ENCODE peak calls at places on chromosomes 7 and 10, in six cellular contexts. G is A549, R is K562, V is GM12878, B is HepG2, C is endothelial cell of umbilical vein. Q is an unnamed sample.

GRCh38 chr10:78738861-78739260 is 329.9 kb upstream of the ZMIZ1 start:
- DNase-seq in G (no peak), R (no peak), V (no peak), B (no peak), C (no peak), Q (no peak)

GRCh38 chr7:94432799-94433198 is 38.1 kb downstream of the COL1A2 start:
- DNase-seq in G (no peak), R (no peak), V (no peak), B (no peak), C (no peak), Q (no peak)

GRCh38 chr10:5291501-5292195 is 73.1 kb upstream of the UCN3 start:
- DNase-seq in G (peak; percentile 94), R (peak; percentile 58), V (no peak), B (peak; percentile 38), C (peak; percentile 79), Q (peak; percentile 96)

GRCh38 chr7:76020031-76020714 is 25.8 kb upstream of the TMEM120A start:
- DNase-seq in G (peak; percentile 77), R (peak; percentile 88), V (peak; percentile 34), B (peak; percentile 69), C (peak; percentile 71), Q (peak; percentile 80)

GRCh38 chr10:132557696-132558515 is 20.3 kb downstream of the INPP5A start:
- DNase-seq in G (no peak), R (no peak), V (no peak), B (no peak), C (no peak), Q (no peak)

GRCh38 chr10:29926649-29927048 is 132.7 kb downstream of the JCAD start:
- DNase-seq in G (no peak), R (peak; percentile 3), V (no peak), B (no peak), C (no peak), Q (no peak)

GRCh38 chr7:135077642-135078041 is 70.2 kb upstream of the TMEM140 start:
- DNase-seq in G (no peak), R (peak; percentile 14), V (no peak), B (no peak), C (no peak), Q (no peak)

GRCh38 chr7:17019106-17019505 is 137.3 kb upstream of the AGR3 start:
- DNase-seq in G (no peak), R (no peak), V (no peak), B (no peak), C (no peak), Q (no peak)

GRCh38 chr10:132868995-132869394 is 73.4 kb downstream of the CFAP46 start:
- DNase-seq in G (no peak), R (no peak), V (no peak), B (no peak), C (no peak), Q (no peak)

GRCh38 chr7:130342701-130343380 is 1.8 kb upstream of the CPA5 start:
- DNase-seq in G (no peak), R (no peak), V (no peak), B (no peak), C (no peak), Q (no peak)

GRCh38 chr7:55086413-55087201 is 67.8 kb downstream of the EGFR start:
- DNase-seq in G (no peak), R (no peak), V (peak; percentile 82), B (peak; percentile 72), C (peak; percentile 64), Q (peak; percentile 89)

GRCh38 chr10:44310762-44311562 is 73.9 kb downstream of the CXCL12 start:
- DNase-seq in G (peak; percentile 35), R (peak; percentile 89), V (no peak), B (no peak), C (peak; percentile 53), Q (peak; percentile 81)

GRCh38 chr10:98528166-98528784 is 81.5 kb upstream of the HPS1 start:
- DNase-seq in G (no peak), R (no peak), V (no peak), B (no peak), C (peak; percentile 63), Q (no peak)
- TF ChIP-seq MYC in G (no peak), R (no peak), V (no peak), B (no peak), C (no peak), Q (no peak)

DNA sequence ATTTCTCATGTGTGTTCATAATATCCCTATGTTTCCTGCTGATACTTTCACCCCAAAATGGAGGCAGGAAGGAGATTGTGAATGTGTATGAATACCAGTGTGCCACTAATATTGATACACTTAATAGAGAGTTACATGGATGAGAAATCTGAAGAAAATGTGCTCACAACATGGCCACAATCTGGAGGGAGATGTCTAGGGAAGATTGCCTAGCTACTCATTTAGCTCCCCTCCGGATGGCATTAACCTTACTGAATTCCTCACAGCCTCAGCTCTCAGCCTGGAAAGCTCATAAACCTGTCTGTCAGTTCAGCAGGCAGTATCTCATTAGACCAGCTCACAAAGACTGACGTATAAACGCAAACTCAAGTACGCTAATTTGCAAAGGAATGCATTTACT is 23.4 kb upstream of the DMTF1 start:
- DNase-seq in G (no peak), R (peak; percentile 74), V (no peak), B (no peak), C (peak; percentile 73), Q (no peak)
- TF ChIP-seq MYC in G (no peak), R (no peak), V (no peak), B (no peak), C (no peak), Q (no peak)

GRCh38 chr7:142463401-142463850 is 205.6 kb upstream of the PRSS58 start:
- DNase-seq in G (no peak), R (no peak), V (no peak), B (no peak), C (no peak), Q (no peak)

GRCh38 chr7:142457146-142457703 is 199.4 kb upstream of the PRSS58 start:
- DNase-seq in G (no peak), R (no peak), V (no peak), B (no peak), C (no peak), Q (no peak)

GRCh38 chr7:142460402-142461117 is 202.7 kb upstream of the PRSS58 start:
- DNase-seq in G (no peak), R (no peak), V (no peak), B (no peak), C (no peak), Q (no peak)

GRCh38 chr7:142461437-142461836 is 203.6 kb upstream of the PRSS58 start:
- DNase-seq in G (no peak), R (no peak), V (no peak), B (no peak), C (no peak), Q (no peak)

DNA sequence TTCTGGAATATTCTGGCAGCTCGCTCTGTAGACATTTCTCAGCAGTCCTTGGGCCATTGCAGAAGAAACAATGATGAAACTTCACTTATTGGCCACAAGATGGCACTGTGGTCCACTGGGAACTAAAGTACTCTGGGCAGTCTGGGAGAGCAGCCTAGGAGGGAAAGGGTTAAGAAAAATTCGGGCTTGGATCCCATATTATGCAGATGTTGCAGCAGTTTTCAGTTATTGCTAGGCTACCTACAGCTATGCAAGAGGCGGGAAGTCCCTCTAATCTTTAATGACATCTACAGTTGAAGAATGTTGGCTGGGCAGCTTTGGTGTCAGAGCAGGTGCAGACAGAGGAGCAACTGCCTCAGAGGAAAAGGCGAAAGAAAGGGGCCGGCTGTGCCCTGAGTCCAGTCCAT is 201.7 kb upstream of the PRSS58 start:
- DNase-seq in G (peak; percentile 30), R (peak; percentile 69), V (no peak), B (peak; percentile 25), C (peak; percentile 54), Q (peak; percentile 86)
- TF ChIP-seq MYC in G (no peak), R (no peak), V (no peak), B (no peak), C (no peak), Q (no peak)

DNA sequence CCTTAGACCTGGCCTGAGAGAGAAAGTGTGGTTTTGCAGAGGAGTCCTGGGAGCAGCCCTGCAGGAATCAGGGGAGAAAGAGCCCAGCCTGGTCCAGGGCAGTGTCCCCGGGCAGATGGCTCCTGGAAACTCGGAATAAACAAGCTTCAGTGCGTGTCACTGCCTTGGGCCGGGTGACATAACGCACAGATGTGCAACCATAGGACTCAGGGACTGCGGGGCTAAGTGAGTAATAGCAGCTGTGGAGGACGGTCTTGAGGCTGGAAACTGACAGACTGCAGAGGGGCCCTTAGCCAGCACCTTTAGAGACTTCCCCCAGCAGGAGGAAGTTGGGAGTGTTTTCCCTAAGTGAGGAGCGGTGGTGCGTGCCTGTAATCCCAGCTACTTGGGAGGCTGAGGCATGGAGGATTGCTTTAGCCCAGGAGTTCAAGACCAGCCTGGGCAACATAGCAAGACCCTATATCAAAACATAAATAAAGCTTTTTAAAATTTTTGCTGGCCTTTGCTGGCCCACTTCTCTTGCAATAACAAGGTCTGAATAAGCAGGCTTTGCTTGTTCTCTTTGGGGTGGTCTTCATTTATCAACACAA is 5.3 kb upstream of the CLIP2 start:
- DNase-seq in G (no peak), R (no peak), V (no peak), B (no peak), C (no peak), Q (peak; percentile 55)
- TF ChIP-seq MYC in G (no peak), R (no peak), V (no peak), B (no peak), C (no peak), Q (no peak)

GRCh38 chr7:12064716-12065115 is 146.4 kb upstream of the TMEM106B start:
- DNase-seq in G (no peak), R (no peak), V (no peak), B (no peak), C (peak; percentile 1), Q (no peak)

GRCh38 chr7:12069757-12070156 is 141.3 kb upstream of the TMEM106B start:
- DNase-seq in G (no peak), R (no peak), V (no peak), B (no peak), C (no peak), Q (peak; percentile 7)

GRCh38 chr7:12066561-12066960 is 144.5 kb upstream of the TMEM106B start:
- DNase-seq in G (no peak), R (no peak), V (no peak), B (peak; percentile 4), C (no peak), Q (no peak)

GRCh38 chr7:12067156-12067831 is 143.8 kb upstream of the TMEM106B start:
- DNase-seq in G (peak; percentile 28), R (peak; percentile 60), V (peak; percentile 5), B (peak; percentile 48), C (peak; percentile 60), Q (peak; percentile 73)

DNA sequence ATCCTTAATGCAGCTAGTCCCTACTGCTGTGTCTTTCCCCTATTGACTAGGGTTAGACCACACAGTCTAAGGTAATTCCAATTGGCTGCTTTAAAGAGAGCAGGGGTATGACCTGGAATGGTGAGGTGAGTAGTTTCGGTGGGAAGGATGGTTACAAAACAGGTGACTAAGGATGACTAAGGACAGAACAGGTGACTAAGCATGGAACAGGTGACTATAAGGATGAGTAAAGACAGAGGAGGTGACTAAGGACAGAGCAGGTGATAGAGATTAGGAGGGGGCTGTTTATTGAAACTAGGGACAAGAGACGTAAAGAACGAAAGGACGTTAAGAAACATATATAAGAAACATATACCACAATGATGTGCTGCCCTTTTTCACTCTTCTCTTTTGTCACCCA is 145.1 kb upstream of the TMEM106B start:
- DNase-seq in G (no peak), R (no peak), V (no peak), B (no peak), C (no peak), Q (no peak)
- TF ChIP-seq MYC in G (no peak), R (no peak), V (no peak), B (no peak), C (no peak), Q (no peak)